ENCODE peak calls at places on chromosome 2, in seven cellular contexts. G is NCI-H2081 treated with DMSO at 0.1 percent for 48 hours; B is activated naive CD8-positive, alpha-beta T cell treated with anti-CD3 and anti-CD28 coated beads, Interleukin-2, amount 10 ng/mL, durations not matched to agents 7 days and 5 days; I is HEK293T; T is NCI-H1105 treated with DMSO at 0.1 percent for 48 hours; Q is CD8-positive, alpha-beta memory T cell; J is mucosa of gallbladder. H is an unnamed sample.

GRCh38 chr2:82795446-82795845 is 1663.6 kb downstream of the SUCLG1 start:
- DNase-seq in G (no peak), B (no peak), I (no peak), T (no peak), Q (no peak), J (no peak), H (peak)

GRCh38 chr2:192749606-192750200 is 555.0 kb upstream of the TMEFF2 start:
- DNase-seq in G (peak), B (no peak), I (peak), T (peak), Q (no peak), J (no peak), H (no peak)

GRCh38 chr2:70029814-70030409 is 57.4 kb upstream of the PCBP1 start:
- DNase-seq in G (no peak), B (no peak), I (peak), T (no peak), Q (no peak), J (peak), H (no peak)

GRCh38 chr2:42567806-42568429 is 514 bp upstream of the MTA3 start:
- DNase-seq in G (no peak), B (peak), I (peak), T (peak), Q (peak), J (no peak), H (no peak)

GRCh38 chr2:219497495-219498279 is 1.0 kb upstream of the GMPPA start:
- DNase-seq in G (no peak), B (peak), I (peak), T (no peak), Q (no peak), J (peak), H (peak)

GRCh38 chr2:55022486-55022885 is 27.8 kb downstream of the RTN4 start:
- DNase-seq in G (no peak), B (no peak), I (no peak), T (no peak), Q (no peak), J (no peak), H (no peak)

GRCh38 chr2:1728821-1729220 is 15.5 kb downstream of the PXDN start:
- DNase-seq in G (no peak), B (no peak), I (peak), T (no peak), Q (no peak), J (no peak), H (no peak)

GRCh38 chr2:134299334-134299733 is 45.5 kb downstream of the MGAT5 start:
- DNase-seq in G (no peak), B (no peak), I (no peak), T (no peak), Q (no peak), J (no peak), H (no peak)

GRCh38 chr2:18889565-18890332 is 300.4 kb upstream of the NT5C1B start:
- DNase-seq in G (no peak), B (no peak), I (no peak), T (no peak), Q (no peak), J (no peak), H (no peak)

GRCh38 chr2:47607315-47608061 is 175.5 kb upstream of the MSH6 start:
- DNase-seq in G (no peak), B (no peak), I (no peak), T (no peak), Q (no peak), J (no peak), H (no peak)

GRCh38 chr2:237779521-237779920 is 19.1 kb upstream of the RBM44 start:
- DNase-seq in G (no peak), B (no peak), I (no peak), T (no peak), Q (no peak), J (no peak), H (no peak)

GRCh38 chr2:231362785-231363184 is 32.7 kb upstream of the B3GNT7 start:
- DNase-seq in G (no peak), B (no peak), I (no peak), T (no peak), Q (no peak), J (no peak), H (no peak)

GRCh38 chr2:111032721-111033532 is 87.8 kb upstream of the BCL2L11 start:
- DNase-seq in G (no peak), B (no peak), I (no peak), T (no peak), Q (no peak), J (peak), H (peak)

GRCh38 chr2:158928965-158929364 is 39.5 kb upstream of the TANC1 start:
- DNase-seq in G (no peak), B (no peak), I (no peak), T (no peak), Q (no peak), J (no peak), H (no peak)

GRCh38 chr2:239459056-239459455 is 58.2 kb upstream of the HDAC4 start:
- DNase-seq in G (no peak), B (no peak), I (no peak), T (no peak), Q (no peak), J (no peak), H (no peak)

GRCh38 chr2:111117666-111118454 is 2.9 kb upstream of the BCL2L11 start:
- DNase-seq in G (no peak), B (peak), I (no peak), T (peak), Q (peak), J (peak), H (no peak)

GRCh38 chr2:79620679-79621078 is 107.8 kb downstream of the CTNNA2 start:
- DNase-seq in G (no peak), B (no peak), I (no peak), T (no peak), Q (no peak), J (no peak), H (no peak)

GRCh38 chr2:20671736-20672080 is 4.8 kb downstream of the GDF7 start:
- DNase-seq in G (no peak), B (no peak), I (no peak), T (no peak), Q (no peak), J (no peak), H (no peak)

GRCh38 chr2:75309596-75310290 is 110.4 kb upstream of the TACR1 start:
- DNase-seq in G (no peak), B (no peak), I (no peak), T (no peak), Q (no peak), J (no peak), H (no peak)

GRCh38 chr2:240946046-240946445 is 39.9 kb downstream of the CROCC2 start:
- DNase-seq in G (no peak), B (peak), I (no peak), T (no peak), Q (no peak), J (no peak), H (no peak)

GRCh38 chr2:205698556-205699282 is 16.4 kb downstream of the NRP2 start:
- DNase-seq in G (no peak), B (no peak), I (no peak), T (no peak), Q (no peak), J (no peak), H (no peak)

GRCh38 chr2:42068571-42069178 is 20.9 kb downstream of the PKDCC start:
- DNase-seq in G (no peak), B (no peak), I (no peak), T (no peak), Q (no peak), J (no peak), H (no peak)

GRCh38 chr2:111017034-111017640 is 103.6 kb upstream of the BCL2L11 start:
- DNase-seq in G (no peak), B (no peak), I (no peak), T (no peak), Q (no peak), J (no peak), H (no peak)

GRCh38 chr2:238263204-238264071 is 23.6 kb upstream of the HES6 start:
- DNase-seq in G (no peak), B (peak), I (peak), T (peak), Q (peak), J (peak), H (peak)

GRCh38 chr2:99691931-99692330 is 202.1 kb upstream of the REV1 start:
- DNase-seq in G (no peak), B (no peak), I (no peak), T (no peak), Q (no peak), J (no peak), H (no peak)

GRCh38 chr2:230847883-230848388 is 16.8 kb upstream of the ITM2C start:
- DNase-seq in G (no peak), B (peak), I (peak), T (no peak), Q (peak), J (peak), H (peak)

GRCh38 chr2:174544156-174544555 is 53.4 kb downstream of the WIPF1 start:
- DNase-seq in G (no peak), B (no peak), I (no peak), T (no peak), Q (no peak), J (no peak), H (no peak)

GRCh38 chr2:241763551-241764271 is 12.9 kb upstream of the GAL3ST2 start:
- DNase-seq in G (no peak), B (no peak), I (no peak), T (no peak), Q (no peak), J (no peak), H (no peak)

GRCh38 chr2:235493402-235493774 is 455 bp upstream of the AGAP1 start:
- DNase-seq in G (no peak), B (no peak), I (peak), T (no peak), Q (no peak), J (no peak), H (peak)

GRCh38 chr2:40955635-40956034 is 503.7 kb upstream of the SLC8A1 start:
- DNase-seq in G (no peak), B (no peak), I (no peak), T (no peak), Q (no peak), J (no peak), H (no peak)

GRCh38 chr2:109256111-109256510 is 127.1 kb downstream of the SH3RF3 start:
- DNase-seq in G (no peak), B (no peak), I (no peak), T (no peak), Q (no peak), J (no peak), H (no peak)

GRCh38 chr2:225276207-225276606 is 123.3 kb upstream of the NYAP2 start:
- DNase-seq in G (no peak), B (no peak), I (no peak), T (no peak), Q (no peak), J (no peak), H (no peak)

GRCh38 chr2:241126771-241127202 is 22.5 kb downstream of the PASK start:
- DNase-seq in G (no peak), B (peak), I (no peak), T (no peak), Q (no peak), J (no peak), H (no peak)

GRCh38 chr2:237549216-237550056 is 16.9 kb upstream of the PRLH start:
- DNase-seq in G (no peak), B (no peak), I (no peak), T (no peak), Q (no peak), J (no peak), H (no peak)

GRCh38 chr2:36287363-36288275 is 68.0 kb upstream of the CRIM1 start:
- DNase-seq in G (no peak), B (no peak), I (no peak), T (no peak), Q (no peak), J (no peak), H (peak)

GRCh38 chr2:60853512-60853911 is 27.9 kb upstream of the REL start:
- DNase-seq in G (no peak), B (no peak), I (no peak), T (no peak), Q (no peak), J (no peak), H (no peak)

GRCh38 chr2:774436-774835 is 97.2 kb upstream of the TMEM18 start:
- DNase-seq in G (no peak), B (no peak), I (no peak), T (no peak), Q (no peak), J (no peak), H (no peak)

GRCh38 chr2:2846379-2847130 is 515.5 kb upstream of the MYT1L start:
- DNase-seq in G (peak), B (no peak), I (no peak), T (peak), Q (no peak), J (peak), H (no peak)

GRCh38 chr2:43343573-43344304 is 117.3 kb upstream of the ZFP36L2 start:
- DNase-seq in G (no peak), B (no peak), I (no peak), T (peak), Q (no peak), J (peak), H (peak)

H was measured in NCI-H226.